ENCODE peak calls at places on chromosomes 16 and 17, in five cellular contexts. One of them, this sample, is unnamed.

GRCh38 chr17:13597723-13598347 is 3.9 kb downstream of the HS3ST3A1 start:
- DNase-seq in neural progenitor cell: peak; percentile 65
- DNase-seq in MM.1S: peak; percentile 22
- DNase-seq in SK-N-SH: peak; percentile 54
- DNase-seq in gastrocnemius medialis: no peak
- DNase-seq in this sample: peak; percentile 33

GRCh38 chr16:76913046-76913445 is 277.9 kb upstream of the MON1B start:
- DNase-seq in MM.1S: no peak
- DNase-seq in neural progenitor cell: no peak
- DNase-seq in SK-N-SH: no peak
- DNase-seq in gastrocnemius medialis: no peak
- DNase-seq in this sample: no peak

GRCh38 chr17:55432358-55433028 is 10.9 kb upstream of the MMD start:
- DNase-seq in neural progenitor cell: no peak
- DNase-seq in gastrocnemius medialis: no peak
- DNase-seq in SK-N-SH: no peak
- DNase-seq in MM.1S: no peak
- DNase-seq in this sample: no peak

GRCh38 chr16:22299036-22299435 is 1.8 kb downstream of the POLR3E start:
- DNase-seq in neural progenitor cell: no peak
- DNase-seq in MM.1S: no peak
- DNase-seq in gastrocnemius medialis: no peak
- DNase-seq in SK-N-SH: no peak
- DNase-seq in this sample: no peak

GRCh38 chr17:74872313-74873035 is at the start of gene FDXR:
- DNase-seq in MM.1S: no peak
- DNase-seq in gastrocnemius medialis: no peak
- DNase-seq in neural progenitor cell: no peak
- DNase-seq in SK-N-SH: no peak
- DNase-seq in this sample: peak; percentile 25

GRCh38 chr17:80449930-80450576 is 26.4 kb downstream of the NPTX1 start:
- DNase-seq in neural progenitor cell: no peak
- DNase-seq in SK-N-SH: no peak
- DNase-seq in gastrocnemius medialis: no peak
- DNase-seq in MM.1S: no peak
- DNase-seq in this sample: no peak

GRCh38 chr17:17766351-17767095 is 70.3 kb downstream of the SREBF1 start:
- DNase-seq in neural progenitor cell: peak; percentile 38
- DNase-seq in MM.1S: no peak
- DNase-seq in gastrocnemius medialis: no peak
- DNase-seq in SK-N-SH: no peak
- DNase-seq in this sample: no peak

GRCh38 chr17:38357488-38358123 is 6.0 kb downstream of the SOCS7 start:
- DNase-seq in SK-N-SH: peak; percentile 52
- DNase-seq in neural progenitor cell: no peak
- DNase-seq in MM.1S: no peak
- DNase-seq in gastrocnemius medialis: no peak
- DNase-seq in this sample: no peak

GRCh38 chr17:45276031-45276430 is 14.1 kb upstream of the SPATA32 start:
- DNase-seq in gastrocnemius medialis: no peak
- DNase-seq in SK-N-SH: no peak
- DNase-seq in MM.1S: no peak
- DNase-seq in neural progenitor cell: no peak
- DNase-seq in this sample: no peak

GRCh38 chr16:11303405-11304138 is 22.4 kb upstream of the PRM1 start:
- DNase-seq in gastrocnemius medialis: no peak
- DNase-seq in MM.1S: no peak
- DNase-seq in neural progenitor cell: no peak
- DNase-seq in SK-N-SH: peak; percentile 85
- DNase-seq in this sample: no peak

DNA sequence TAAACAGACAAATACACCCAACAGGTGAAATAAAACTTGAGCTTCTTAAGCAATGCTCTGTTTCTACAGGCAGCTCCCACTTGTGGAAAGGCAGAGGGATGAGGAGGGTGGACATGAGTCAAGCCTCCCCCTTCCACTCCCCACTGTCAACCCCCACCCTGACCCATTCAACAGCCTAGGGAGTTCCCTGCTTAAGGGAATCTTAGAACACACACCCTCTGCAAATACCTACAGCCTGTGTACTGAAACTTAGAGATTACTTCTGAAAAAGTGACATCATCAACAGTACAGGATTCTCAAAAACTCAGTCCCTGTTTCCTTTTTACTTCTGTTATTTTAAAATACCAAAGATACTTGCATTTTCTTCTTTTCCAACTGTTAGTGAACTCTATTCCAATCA is 345.4 kb downstream of the SOX9 start:
- DNase-seq in neural progenitor cell: no peak
- DNase-seq in SK-N-SH: no peak
- DNase-seq in MM.1S: peak; percentile 60
- DNase-seq in gastrocnemius medialis: no peak
- DNase-seq in this sample: no peak
- H3K9me3 ChIP-seq in neural progenitor cell: no peaks in the 10 kb centered on the region
- H3K9me3 ChIP-seq in SK-N-SH: no peaks in the 10 kb centered on the region
- H3K9me3 ChIP-seq in MM.1S: no peaks in the 10 kb centered on the region
- H3K9me3 ChIP-seq in gastrocnemius medialis: no peaks in the 10 kb centered on the region
- H3K9me3 ChIP-seq in this sample: no peaks in the 10 kb centered on the region

DNA sequence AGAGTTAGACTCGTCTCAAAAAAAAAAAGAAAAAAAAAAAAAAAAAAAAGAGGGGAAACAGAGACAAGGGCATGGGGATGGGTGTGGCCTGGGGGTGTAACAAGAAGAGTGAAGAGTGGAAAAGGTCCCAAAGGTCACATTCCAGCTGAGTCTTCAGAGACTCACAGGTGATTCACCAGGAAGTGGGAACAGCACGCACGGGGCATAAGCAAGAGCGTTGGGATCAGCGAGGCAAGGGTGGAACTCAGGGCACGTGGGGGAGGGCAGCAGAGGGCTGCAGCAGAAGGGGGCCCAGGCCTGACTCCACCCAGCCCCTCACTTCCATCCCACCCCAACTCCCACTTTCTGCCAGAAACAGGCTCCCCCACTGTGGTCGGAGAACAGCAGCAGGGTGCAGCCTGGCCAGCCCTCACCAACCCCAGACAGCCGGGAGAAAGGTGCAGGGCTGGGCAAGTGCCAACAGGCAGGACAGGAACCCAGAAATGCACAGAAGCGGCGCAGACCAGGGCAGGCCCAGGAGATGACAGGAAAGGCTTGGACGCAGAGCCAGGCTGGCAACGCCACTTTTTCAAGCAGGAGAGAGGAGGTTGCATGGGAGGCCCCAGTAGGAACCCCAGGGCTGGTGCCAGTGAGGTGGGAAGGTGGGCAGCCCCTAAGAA is 3.3 kb downstream of the MEAK7 start:
- DNase-seq in neural progenitor cell: no peak
- DNase-seq in SK-N-SH: no peak
- DNase-seq in gastrocnemius medialis: no peak
- DNase-seq in MM.1S: no peak
- DNase-seq in this sample: no peak
- H3K27ac ChIP-seq in neural progenitor cell: no peak overlapping the region
- H3K27ac ChIP-seq in SK-N-SH: no peak overlapping the region
- H3K27ac ChIP-seq in gastrocnemius medialis: no peak overlapping the region
- H3K27ac ChIP-seq in MM.1S: no peak overlapping the region
- H3K27ac ChIP-seq in this sample: no peak overlapping the region

GRCh38 chr17:57484081-57484666 is 227.9 kb downstream of the MSI2 start:
- DNase-seq in gastrocnemius medialis: no peak
- DNase-seq in MM.1S: no peak
- DNase-seq in SK-N-SH: no peak
- DNase-seq in neural progenitor cell: no peak
- DNase-seq in this sample: no peak
- H3K9me3 ChIP-seq in gastrocnemius medialis: no peaks in the 10 kb centered on the region
- H3K9me3 ChIP-seq in MM.1S: no peaks in the 10 kb centered on the region
- H3K9me3 ChIP-seq in SK-N-SH: no peaks in the 10 kb centered on the region
- H3K9me3 ChIP-seq in neural progenitor cell: no peaks in the 10 kb centered on the region
- H3K9me3 ChIP-seq in this sample: no peaks in the 10 kb centered on the region

GRCh38 chr16:31877876-31878642 is 4.5 kb downstream of the ZNF267 start:
- DNase-seq in MM.1S: no peak
- DNase-seq in neural progenitor cell: no peak
- DNase-seq in SK-N-SH: no peak
- DNase-seq in gastrocnemius medialis: no peak
- DNase-seq in this sample: no peak
- H3K27ac ChIP-seq in MM.1S: peak overlapping the region; percentile 96
- H3K27ac ChIP-seq in neural progenitor cell: no peak overlapping the region
- H3K27ac ChIP-seq in SK-N-SH: no peak overlapping the region
- H3K27ac ChIP-seq in gastrocnemius medialis: no peak overlapping the region
- H3K27ac ChIP-seq in this sample: peak overlapping the region; percentile 56

DNA sequence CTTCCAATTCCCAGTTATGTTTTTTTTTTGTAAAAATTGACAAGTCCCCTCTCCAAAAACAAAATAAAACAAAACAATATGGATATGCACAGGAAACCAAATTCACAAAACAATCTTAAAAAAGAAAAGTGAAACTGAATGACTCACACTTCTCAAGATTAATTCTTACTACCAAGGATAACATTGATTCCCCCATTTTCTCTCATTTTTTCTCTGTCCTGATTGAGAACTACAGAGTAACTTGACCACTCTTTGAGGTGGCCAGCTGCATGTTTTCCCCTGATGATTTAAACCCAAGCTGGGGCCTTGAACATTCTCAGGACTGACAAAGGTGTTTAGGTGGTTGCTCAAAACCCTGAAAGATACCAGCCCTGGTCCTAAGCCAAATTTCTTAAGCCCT is 149.0 kb downstream of the AHSP start:
- DNase-seq in neural progenitor cell: no peak
- DNase-seq in SK-N-SH: no peak
- DNase-seq in MM.1S: peak; percentile 28
- DNase-seq in gastrocnemius medialis: no peak
- DNase-seq in this sample: no peak
- H3K9me3 ChIP-seq in neural progenitor cell: peaks cover 7% of the 10 kb centered on the region
- H3K9me3 ChIP-seq in SK-N-SH: no peaks in the 10 kb centered on the region
- H3K9me3 ChIP-seq in MM.1S: no peaks in the 10 kb centered on the region
- H3K9me3 ChIP-seq in gastrocnemius medialis: no peaks in the 10 kb centered on the region
- H3K9me3 ChIP-seq in this sample: no peaks in the 10 kb centered on the region

DNA sequence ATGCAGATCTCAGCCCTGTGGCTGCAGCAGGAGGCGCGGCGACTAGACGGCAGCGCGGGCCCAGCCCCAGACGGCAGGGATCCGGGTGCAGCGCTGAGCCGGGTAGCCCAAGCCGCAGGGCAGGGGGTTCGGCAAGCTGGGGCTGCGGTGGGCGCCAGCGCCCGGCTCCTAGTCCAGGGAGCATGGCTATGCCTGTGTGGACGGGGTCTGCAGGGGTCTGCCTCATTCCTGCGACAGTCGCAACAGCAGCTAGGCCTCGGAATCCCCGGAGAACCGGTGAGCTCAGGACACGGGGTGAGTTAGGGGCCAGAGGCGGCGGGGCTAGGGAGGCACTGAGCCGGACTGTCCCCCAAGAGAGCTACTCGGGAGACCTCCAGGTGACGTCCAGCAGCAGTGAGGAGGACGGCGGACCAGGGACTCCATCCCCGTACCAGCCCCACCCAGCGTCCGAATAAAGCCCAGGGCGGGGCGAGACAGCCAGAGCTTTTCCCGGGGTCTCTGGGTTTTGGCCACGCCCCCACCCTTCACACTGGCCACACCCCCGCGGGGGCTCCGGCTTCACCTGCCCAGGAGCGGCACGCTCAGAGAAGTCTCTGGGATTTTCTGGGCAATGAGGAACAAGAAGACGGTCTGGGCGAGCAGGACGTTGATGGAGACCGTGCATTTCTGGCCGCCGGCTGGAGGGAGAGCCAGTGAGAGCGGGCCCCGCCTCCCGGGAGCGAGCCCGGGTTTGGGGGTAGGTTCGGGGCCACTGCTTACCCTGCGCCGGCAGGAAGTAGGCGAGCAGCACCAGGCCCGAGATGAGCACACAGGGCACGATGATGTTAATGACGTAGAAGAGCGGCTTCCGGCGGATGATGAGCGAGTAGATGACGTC is 1.1 kb downstream of the C17orf107 start:
- DNase-seq in neural progenitor cell: peak; percentile 70
- DNase-seq in MM.1S: no peak
- DNase-seq in gastrocnemius medialis: no peak
- DNase-seq in SK-N-SH: no peak
- DNase-seq in this sample: no peak
- H3K27ac ChIP-seq in neural progenitor cell: no peak overlapping the region
- H3K27ac ChIP-seq in MM.1S: no peak overlapping the region
- H3K27ac ChIP-seq in gastrocnemius medialis: peak overlapping the region; percentile 0
- H3K27ac ChIP-seq in SK-N-SH: no peak overlapping the region
- H3K27ac ChIP-seq in this sample: peak overlapping the region; percentile 89

DNA sequence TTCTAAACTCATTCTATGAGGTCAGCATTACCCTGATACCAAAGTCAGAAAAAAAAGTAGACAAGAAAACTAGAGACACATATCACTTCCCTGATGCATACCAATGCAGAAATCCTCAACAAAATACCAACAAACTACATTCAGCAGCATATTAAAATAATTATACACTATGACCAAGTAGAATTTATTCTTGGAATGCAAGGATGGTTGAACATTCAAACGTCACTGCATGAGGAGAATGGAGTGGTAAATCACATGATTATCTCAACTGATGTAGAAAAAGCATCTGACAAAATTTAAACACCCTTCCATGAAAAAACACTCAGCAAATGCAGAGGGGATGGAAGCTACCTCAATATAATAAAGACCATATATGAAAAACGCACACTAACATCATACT is 155.0 kb upstream of the KCNJ18 start:
- DNase-seq in SK-N-SH: no peak
- DNase-seq in MM.1S: no peak
- DNase-seq in gastrocnemius medialis: no peak
- DNase-seq in neural progenitor cell: no peak
- DNase-seq in this sample: no peak
- H3K9me3 ChIP-seq in SK-N-SH: peaks cover 8% of the 10 kb centered on the region
- H3K9me3 ChIP-seq in MM.1S: no peaks in the 10 kb centered on the region
- H3K9me3 ChIP-seq in gastrocnemius medialis: no peaks in the 10 kb centered on the region
- H3K9me3 ChIP-seq in neural progenitor cell: no peaks in the 10 kb centered on the region
- H3K9me3 ChIP-seq in this sample: peaks cover 8% of the 10 kb centered on the region

This sample was measured in A673.